ENCODE peak calls at places on chromosomes 11 and 22, in four cellular contexts. H, X, U and D are unnamed samples.

GRCh38 chr11:110243804-110244203 is 52.6 kb downstream of the RDX start:
- DNase-seq in X (no peak), U (no peak), H (no peak), D (no peak)

GRCh38 chr11:34830035-34830434 is 86.1 kb downstream of the APIP start:
- DNase-seq in X (no peak), U (no peak), H (peak), D (no peak)

GRCh38 chr11:11582261-11582701 is 39.5 kb downstream of the GALNT18 start:
- DNase-seq in X (no peak), U (peak), H (no peak), D (peak)

GRCh38 chr11:117457031-117457785 is 129.6 kb downstream of the CEP164 start:
- DNase-seq in X (no peak), U (no peak), H (no peak), D (no peak)

GRCh38 chr11:62902932-62903331 is 18.2 kb downstream of the CHRM1 start:
- DNase-seq in H (no peak), U (no peak), X (peak), D (no peak)

GRCh38 chr22:21948824-21949568 is 3.7 kb downstream of the PPM1F start:
- DNase-seq in H (no peak), X (no peak), U (no peak), D (no peak)

GRCh38 chr11:72584293-72584921 is 89.8 kb downstream of the PDE2A start:
- DNase-seq in H (peak), X (peak), U (peak), D (peak)

GRCh38 chr11:124012697-124013096 is at the start of gene OR10G4:
- DNase-seq in X (no peak), H (no peak), U (no peak), D (no peak)

GRCh38 chr11:112219476-112220232 is 6.6 kb upstream of the PTS start:
- DNase-seq in H (peak), U (no peak), X (peak), D (peak)

GRCh38 chr22:42473484-42474193 is 41.4 kb upstream of the NFAM1 start:
- DNase-seq in U (no peak), X (peak), H (peak), D (no peak)

GRCh38 chr11:3802016-3802790 is 4.8 kb upstream of the NUP98 start:
- DNase-seq in X (peak), H (no peak), U (no peak), D (no peak)

GRCh38 chr11:94678236-94678635 is 89.9 kb upstream of the AMOTL1 start:
- DNase-seq in H (no peak), X (no peak), U (peak), D (no peak)

GRCh38 chr11:111429066-111429506 is 50.0 kb upstream of the POU2AF1 start:
- DNase-seq in H (peak), U (peak), X (peak), D (peak)

GRCh38 chr11:15580056-15580774 is 465.5 kb downstream of the INSC start:
- DNase-seq in H (no peak), U (no peak), X (no peak), D (no peak)

GRCh38 chr11:128696930-128697329 is 3.1 kb downstream of the FLI1 start:
- DNase-seq in H (no peak), U (no peak), X (no peak), D (no peak)

GRCh38 chr11:67293090-67293489 is 4.0 kb downstream of the ANKRD13D start:
- DNase-seq in U (no peak), H (no peak), X (peak), D (no peak)

GRCh38 chr11:77095551-77096490 is 6.8 kb upstream of the OMP start:
- DNase-seq in H (no peak), X (no peak), U (no peak), D (no peak)

GRCh38 chr11:95924414-95924760 is 480 bp upstream of the MTMR2 start:
- DNase-seq in X (peak), U (no peak), H (peak), D (no peak)

GRCh38 chr11:134849833-134850232 is 437.8 kb upstream of the B3GAT1 start:
- DNase-seq in X (no peak), H (no peak), U (no peak), D (no peak)

GRCh38 chr11:75463106-75463774 is 30.2 kb upstream of the KLHL35 start:
- DNase-seq in U (no peak), X (no peak), H (peak), D (no peak)

GRCh38 chr11:101915811-101916291 is 471 bp downstream of the ANGPTL5 start:
- DNase-seq in X (peak), U (no peak), H (peak), D (no peak)

GRCh38 chr11:43376594-43376993 is 17.9 kb downstream of the TTC17 start:
- DNase-seq in X (peak), H (no peak), U (no peak), D (no peak)

GRCh38 chr11:843818-844692 is 1.4 kb downstream of the TSPAN4 start:
- DNase-seq in U (peak), X (peak), H (peak), D (peak)

GRCh38 chr11:76803811-76804600 is 20.9 kb downstream of the TSKU start:
- DNase-seq in X (peak), U (no peak), H (no peak), D (no peak)

GRCh38 chr11:96179905-96180304 is 163.1 kb downstream of the MAML2 start:
- DNase-seq in U (no peak), X (no peak), H (no peak), D (peak)

GRCh38 chr11:66068923-66069714 is 953 bp upstream of the PACS1 start:
- DNase-seq in X (peak), U (peak), H (peak), D (no peak)

GRCh38 chr22:40332319-40332781 is 13.9 kb upstream of the ADSL start:
- DNase-seq in U (no peak), H (peak), X (peak), D (no peak)

GRCh38 chr11:34345991-34346480 is 11.8 kb downstream of the ABTB2 start:
- DNase-seq in U (no peak), X (peak), H (no peak), D (no peak)

GRCh38 chr11:117544431-117544830 is 216.8 kb downstream of the CEP164 start:
- DNase-seq in X (no peak), H (no peak), U (no peak), D (no peak)

GRCh38 chr11:35794850-35795249 is 132.3 kb downstream of the TRIM44 start:
- DNase-seq in U (no peak), X (peak), H (peak), D (no peak)

GRCh38 chr11:118838905-118839553 is 44.7 kb upstream of the CXCR5 start:
- DNase-seq in H (no peak), U (no peak), X (no peak), D (no peak)

GRCh38 chr11:33747969-33748368 is 11.7 kb upstream of the CD59 start:
- DNase-seq in X (peak), H (no peak), U (no peak), D (no peak)

GRCh38 chr11:43962383-43962969 is 20.0 kb downstream of the C11orf96 start:
- DNase-seq in H (no peak), U (no peak), X (no peak), D (no peak)

GRCh38 chr11:78256962-78257361 is 68.2 kb downstream of the USP35 start:
- DNase-seq in U (no peak), X (peak), H (peak), D (no peak)

GRCh38 chr11:61732705-61733104 is 19.7 kb upstream of the MYRF start:
- DNase-seq in X (peak), U (no peak), H (no peak), D (no peak)

GRCh38 chr22:23519442-23520177 is 60.5 kb downstream of the IGLL1 start:
- DNase-seq in U (no peak), X (no peak), H (no peak), D (no peak)
- H2BK15ac ChIP-seq in U (no peak), X (no peak), H (peak), D (no peak)

GRCh38 chr22:48851933-48852549 is 975.6 kb downstream of the BRD1 start:
- DNase-seq in X (no peak), U (no peak), H (no peak), D (no peak)

GRCh38 chr22:48850658-48851287 is 976.9 kb downstream of the BRD1 start:
- DNase-seq in H (no peak), X (no peak), U (no peak), D (no peak)

GRCh38 chr22:48849963-48850657 is 977.6 kb downstream of the BRD1 start:
- DNase-seq in X (no peak), H (no peak), U (no peak), D (no peak)

GRCh38 chr22:48846200-48846599 is 981.5 kb downstream of the BRD1 start:
- DNase-seq in X (no peak), U (no peak), H (no peak), D (no peak)

DNA sequence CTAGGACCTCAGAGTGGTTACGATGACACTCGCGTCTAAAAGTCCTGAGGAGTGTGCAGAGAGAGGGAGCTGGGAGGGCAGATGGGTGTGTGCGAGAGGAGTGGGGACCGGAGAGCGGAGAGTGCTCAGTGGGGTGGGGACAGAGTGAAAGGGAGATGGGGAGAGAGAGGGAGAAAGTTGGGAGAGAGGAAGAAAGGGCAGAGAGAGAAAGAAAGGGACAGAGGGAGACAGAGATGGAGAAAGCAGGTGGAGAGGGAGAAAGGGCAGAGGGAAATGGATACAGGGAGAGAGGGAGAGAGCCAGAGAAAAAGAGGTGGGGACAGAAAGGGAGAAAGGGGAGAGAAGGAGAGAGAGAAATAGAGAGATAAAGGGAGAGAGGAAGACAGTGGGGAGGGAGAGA is 978.2 kb downstream of the BRD1 start:
- DNase-seq in X (no peak), U (no peak), H (no peak), D (no peak)
- H3K56ac ChIP-seq in X (no peak), U (no peak), H (no peak), D (no peak)

GRCh38 chr22:37906364-37907008 is 389 bp downstream of the MICALL1 start:
- DNase-seq in X (no peak), H (no peak), U (peak), D (no peak)
- H2BK15ac ChIP-seq in X (no peak), H (no peak), U (no peak), D (no peak)

DNA sequence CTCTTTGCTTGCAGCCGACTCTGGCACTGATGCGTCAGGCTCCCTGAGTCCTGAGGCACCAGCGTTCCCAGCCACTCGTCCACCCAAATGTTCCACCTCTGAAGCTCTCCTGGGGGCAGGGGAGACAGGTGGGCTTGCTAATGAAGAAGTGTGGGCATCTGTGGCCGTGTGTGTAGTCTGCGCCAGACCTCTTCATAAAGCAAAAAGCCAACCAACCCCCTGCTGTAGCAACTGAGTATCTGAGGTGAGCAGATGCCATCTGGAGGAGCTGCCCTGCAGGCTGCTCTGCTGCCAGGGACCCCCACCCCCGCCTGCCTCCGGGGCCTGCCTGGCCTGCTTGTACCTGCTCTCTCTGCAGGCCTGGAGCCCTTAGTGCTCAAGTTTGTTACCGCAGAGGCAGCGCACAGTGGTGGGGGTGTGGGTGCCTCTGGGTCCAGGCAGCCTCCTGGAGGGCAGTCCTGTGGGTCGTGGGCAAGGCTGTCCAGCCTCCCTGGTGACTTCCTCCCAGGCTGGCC is 272.5 kb downstream of the TBC1D22A start:
- DNase-seq in H (no peak), U (no peak), X (no peak), D (no peak)
- H3K56ac ChIP-seq in H (no peak), U (no peak), X (no peak), D (no peak)

GRCh38 chr22:24186352-24186740 is 5.1 kb downstream of the SUSD2 start:
- DNase-seq in X (no peak), U (no peak), H (no peak), D (no peak)

GRCh38 chr22:24184057-24184798 is 2.9 kb downstream of the SUSD2 start:
- DNase-seq in H (no peak), X (no peak), U (no peak), D (no peak)

GRCh38 chr22:24185001-24185500 is 3.8 kb downstream of the SUSD2 start:
- DNase-seq in U (no peak), X (no peak), H (no peak), D (no peak)

GRCh38 chr22:24186892-24187670 is 5.8 kb downstream of the SUSD2 start:
- DNase-seq in U (no peak), X (no peak), H (no peak), D (no peak)

GRCh38 chr22:24185501-24186351 is 4.4 kb downstream of the SUSD2 start:
- DNase-seq in U (no peak), X (no peak), H (no peak), D (no peak)
- H2BK15ac ChIP-seq in U (no peak), X (no peak), H (no peak), D (no peak)